ENCODE peak calls at places on chromosomes 2 and 18, in six cellular contexts. One of them, this sample, is unnamed.

GRCh38 chr2:15082105-15083058 is 449.9 kb downstream of the LRATD1 start:
- DNase-seq in HepG2: no peak
- DNase-seq in K562: no peak
- DNase-seq in GM12878: no peak
- DNase-seq in SK-N-SH: no peak
- DNase-seq in GM12892: no peak
- DNase-seq in this sample: no peak

GRCh38 chr2:19367346-19367745 is 8.9 kb upstream of the OSR1 start:
- DNase-seq in HepG2: no peak
- DNase-seq in GM12878: no peak
- DNase-seq in GM12892: no peak
- DNase-seq in K562: no peak
- DNase-seq in SK-N-SH: no peak
- DNase-seq in this sample: no peak

GRCh38 chr2:45771251-45771650 is 119.8 kb downstream of the PRKCE start:
- DNase-seq in K562: no peak
- DNase-seq in GM12892: no peak
- DNase-seq in GM12878: no peak
- DNase-seq in HepG2: no peak
- DNase-seq in SK-N-SH: peak; percentile 62
- DNase-seq in this sample: no peak

GRCh38 chr2:178756843-178757242 is 50.4 kb downstream of the TTN start:
- DNase-seq in SK-N-SH: no peak
- DNase-seq in HepG2: no peak
- DNase-seq in GM12892: no peak
- DNase-seq in K562: no peak
- DNase-seq in GM12878: no peak
- DNase-seq in this sample: no peak

GRCh38 chr2:190615555-190616200 is 33.2 kb upstream of the NAB1 start:
- DNase-seq in GM12878: no peak
- DNase-seq in SK-N-SH: no peak
- DNase-seq in GM12892: no peak
- DNase-seq in HepG2: no peak
- DNase-seq in K562: no peak
- DNase-seq in this sample: no peak

GRCh38 chr2:63029058-63029457 is 21.6 kb upstream of the OTX1 start:
- DNase-seq in GM12878: no peak
- DNase-seq in K562: no peak
- DNase-seq in SK-N-SH: no peak
- DNase-seq in HepG2: no peak
- DNase-seq in GM12892: no peak
- DNase-seq in this sample: no peak

GRCh38 chr2:121897335-121897970 is 142.0 kb downstream of the TSN start:
- DNase-seq in K562: peak; percentile 64
- DNase-seq in HepG2: peak; percentile 16
- DNase-seq in GM12878: no peak
- DNase-seq in SK-N-SH: peak; percentile 56
- DNase-seq in GM12892: peak; percentile 46
- DNase-seq in this sample: peak; percentile 72

GRCh38 chr2:226354434-226354833 is 445.2 kb downstream of the IRS1 start:
- DNase-seq in K562: no peak
- DNase-seq in SK-N-SH: no peak
- DNase-seq in GM12878: no peak
- DNase-seq in HepG2: no peak
- DNase-seq in GM12892: no peak
- DNase-seq in this sample: no peak

GRCh38 chr2:151973901-151974199 is 125.0 kb downstream of the CACNB4 start:
- DNase-seq in SK-N-SH: peak; percentile 73
- DNase-seq in GM12878: no peak
- DNase-seq in K562: no peak
- DNase-seq in HepG2: peak; percentile 66
- DNase-seq in GM12892: no peak
- DNase-seq in this sample: no peak

GRCh38 chr2:82023710-82024109 is 1719.2 kb upstream of the LRRTM1 start:
- DNase-seq in SK-N-SH: no peak
- DNase-seq in HepG2: no peak
- DNase-seq in GM12878: no peak
- DNase-seq in K562: no peak
- DNase-seq in GM12892: no peak
- DNase-seq in this sample: no peak

GRCh38 chr2:144996225-144996795 is 476.4 kb upstream of the ZEB2 start:
- DNase-seq in GM12892: no peak
- DNase-seq in GM12878: no peak
- DNase-seq in K562: no peak
- DNase-seq in SK-N-SH: no peak
- DNase-seq in HepG2: no peak
- DNase-seq in this sample: no peak

GRCh38 chr2:180840641-180841040 is 139.8 kb upstream of the UBE2E3 start:
- DNase-seq in GM12878: no peak
- DNase-seq in K562: no peak
- DNase-seq in SK-N-SH: no peak
- DNase-seq in GM12892: no peak
- DNase-seq in HepG2: no peak
- DNase-seq in this sample: no peak

GRCh38 chr2:101205521-101205998 is 47.1 kb upstream of the CNOT11 start:
- DNase-seq in GM12892: no peak
- DNase-seq in HepG2: peak; percentile 83
- DNase-seq in SK-N-SH: peak; percentile 76
- DNase-seq in K562: no peak
- DNase-seq in GM12878: no peak
- DNase-seq in this sample: no peak

GRCh38 chr2:69013837-69014796 is 1.1 kb downstream of the ANTXR1 start:
- DNase-seq in GM12878: no peak
- DNase-seq in GM12892: no peak
- DNase-seq in K562: no peak
- DNase-seq in SK-N-SH: peak; percentile 47
- DNase-seq in HepG2: no peak
- DNase-seq in this sample: no peak

GRCh38 chr2:101818531-101819451 is 121.3 kb downstream of the MAP4K4 start:
- DNase-seq in K562: no peak
- DNase-seq in SK-N-SH: no peak
- DNase-seq in HepG2: peak; percentile 84
- DNase-seq in GM12878: no peak
- DNase-seq in GM12892: no peak
- DNase-seq in this sample: no peak

GRCh38 chr2:159807183-159808037 is 9.4 kb upstream of the CD302 start:
- DNase-seq in GM12878: no peak
- DNase-seq in GM12892: no peak
- DNase-seq in HepG2: peak; percentile 76
- DNase-seq in SK-N-SH: peak; percentile 69
- DNase-seq in K562: peak; percentile 66
- DNase-seq in this sample: no peak

GRCh38 chr18:49907346-49907929 is 94.1 kb upstream of the ACAA2 start:
- DNase-seq in SK-N-SH: no peak
- DNase-seq in GM12878: no peak
- DNase-seq in GM12892: no peak
- DNase-seq in HepG2: peak; percentile 20
- DNase-seq in K562: no peak
- DNase-seq in this sample: no peak

GRCh38 chr2:219369447-219369861 is 18.3 kb downstream of the DNPEP start:
- DNase-seq in SK-N-SH: no peak
- DNase-seq in K562: no peak
- DNase-seq in GM12892: no peak
- DNase-seq in GM12878: no peak
- DNase-seq in HepG2: no peak
- DNase-seq in this sample: no peak

DNA sequence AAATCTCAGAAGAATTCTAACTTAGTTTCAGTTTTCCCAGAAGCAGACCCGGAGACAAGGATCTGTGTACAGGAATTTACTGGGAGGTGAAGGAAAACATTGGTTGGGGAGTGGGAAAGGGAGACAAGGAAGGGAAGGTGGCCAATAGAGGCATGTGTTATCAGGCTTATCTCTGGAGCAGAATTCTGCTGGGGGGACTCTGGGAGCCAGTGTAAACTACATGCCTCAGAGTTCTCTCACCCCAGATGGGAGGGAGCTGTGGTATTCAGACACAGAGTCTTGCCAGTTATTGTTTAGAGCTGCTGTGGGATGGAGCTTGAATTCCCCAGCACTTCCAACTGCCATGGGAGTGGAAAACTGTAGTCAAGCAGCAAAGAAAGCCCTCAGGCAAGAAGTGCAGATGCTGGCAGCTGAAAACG is 19.0 kb downstream of the DNPEP start:
- DNase-seq in K562: no peak
- DNase-seq in GM12878: no peak
- DNase-seq in GM12892: no peak
- DNase-seq in SK-N-SH: no peak
- DNase-seq in HepG2: no peak
- DNase-seq in this sample: no peak
- TF ChIP-seq TAF1 in K562: no peak
- TF ChIP-seq TAF1 in GM12878: no peak
- TF ChIP-seq TAF1 in GM12892: no peak
- TF ChIP-seq TAF1 in SK-N-SH: no peak
- TF ChIP-seq TAF1 in HepG2: no peak
- TF ChIP-seq TAF1 in this sample: no peak

GRCh38 chr2:150484461-150484931 is 3.0 kb downstream of the RND3 start:
- DNase-seq in GM12892: no peak
- DNase-seq in K562: no peak
- DNase-seq in GM12878: no peak
- DNase-seq in HepG2: no peak
- DNase-seq in SK-N-SH: peak; percentile 30
- DNase-seq in this sample: no peak

GRCh38 chr2:150486539-150487484 is 655 bp downstream of the RND3 start:
- DNase-seq in GM12878: no peak
- DNase-seq in K562: no peak
- DNase-seq in SK-N-SH: peak; percentile 65
- DNase-seq in HepG2: no peak
- DNase-seq in GM12892: peak; percentile 5
- DNase-seq in this sample: peak; percentile 12

GRCh38 chr2:150485114-150485870 is 2.2 kb downstream of the RND3 start:
- DNase-seq in GM12878: no peak
- DNase-seq in K562: no peak
- DNase-seq in GM12892: peak; percentile 26
- DNase-seq in SK-N-SH: peak; percentile 64
- DNase-seq in HepG2: peak; percentile 30
- DNase-seq in this sample: peak; percentile 3

GRCh38 chr2:150487537-150488429 is at the start of gene RND3:
- DNase-seq in HepG2: peak; percentile 87
- DNase-seq in GM12878: no peak
- DNase-seq in SK-N-SH: peak; percentile 86
- DNase-seq in GM12892: peak; percentile 18
- DNase-seq in K562: peak; percentile 65
- DNase-seq in this sample: peak; percentile 24

DNA sequence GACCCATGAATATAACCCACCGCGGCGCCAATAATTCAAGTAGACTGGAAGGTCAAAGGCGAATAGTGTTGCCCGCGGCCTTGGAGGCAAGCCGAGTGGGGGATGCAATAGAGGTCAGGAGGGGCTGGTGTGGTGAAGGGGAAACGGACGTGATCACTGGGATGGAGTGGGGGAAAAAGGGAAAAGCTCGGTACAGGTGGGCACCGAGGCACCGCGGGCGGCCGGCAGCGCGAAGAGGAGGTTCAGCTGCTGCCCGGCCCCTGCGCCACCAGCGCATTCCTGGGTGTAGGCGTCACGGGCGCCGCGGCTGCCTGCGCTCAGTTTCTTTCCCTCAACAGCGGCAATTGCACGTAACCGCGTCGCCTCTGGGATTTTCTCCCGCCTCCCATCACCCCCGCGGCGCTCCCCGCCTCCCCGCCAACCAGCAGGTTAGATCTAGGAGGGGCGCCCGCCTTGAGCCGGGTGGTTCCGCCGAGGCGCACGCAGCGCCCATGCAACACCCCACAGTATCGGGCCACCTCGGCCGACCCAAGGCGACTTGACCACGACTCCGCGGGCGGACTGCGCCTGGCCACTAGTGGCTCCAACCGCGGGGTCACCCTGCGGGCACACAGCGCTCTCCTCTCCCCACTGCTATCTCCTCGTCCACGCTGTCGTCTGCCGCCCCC is 1.5 kb downstream of the RND3 start:
- DNase-seq in K562: no peak
- DNase-seq in GM12892: peak; percentile 11
- DNase-seq in HepG2: no peak
- DNase-seq in GM12878: no peak
- DNase-seq in SK-N-SH: peak; percentile 71
- DNase-seq in this sample: peak; percentile 14
- TF ChIP-seq TAF1 in K562: no peak
- TF ChIP-seq TAF1 in GM12892: no peak
- TF ChIP-seq TAF1 in HepG2: no peak
- TF ChIP-seq TAF1 in GM12878: no peak
- TF ChIP-seq TAF1 in SK-N-SH: peak; percentile 68
- TF ChIP-seq TAF1 in this sample: no peak

GRCh38 chr2:72953528-72953927 is 36.2 kb downstream of the EMX1 start:
- DNase-seq in K562: no peak
- DNase-seq in SK-N-SH: no peak
- DNase-seq in GM12878: no peak
- DNase-seq in HepG2: no peak
- DNase-seq in GM12892: no peak
- DNase-seq in this sample: no peak
- TF ChIP-seq TAF1 in K562: no peak
- TF ChIP-seq TAF1 in SK-N-SH: no peak
- TF ChIP-seq TAF1 in GM12878: no peak
- TF ChIP-seq TAF1 in HepG2: no peak
- TF ChIP-seq TAF1 in GM12892: no peak
- TF ChIP-seq TAF1 in this sample: no peak

GRCh38 chr2:98759338-98759737 is 28.4 kb upstream of the MGAT4A start:
- DNase-seq in K562: no peak
- DNase-seq in GM12892: no peak
- DNase-seq in GM12878: no peak
- DNase-seq in SK-N-SH: no peak
- DNase-seq in HepG2: no peak
- DNase-seq in this sample: no peak

GRCh38 chr2:98761909-98762308 is 31.0 kb upstream of the MGAT4A start:
- DNase-seq in HepG2: no peak
- DNase-seq in K562: no peak
- DNase-seq in SK-N-SH: no peak
- DNase-seq in GM12878: no peak
- DNase-seq in GM12892: no peak
- DNase-seq in this sample: no peak

GRCh38 chr2:98763209-98763951 is 32.4 kb upstream of the MGAT4A start:
- DNase-seq in GM12892: no peak
- DNase-seq in SK-N-SH: no peak
- DNase-seq in HepG2: no peak
- DNase-seq in GM12878: no peak
- DNase-seq in K562: no peak
- DNase-seq in this sample: no peak

GRCh38 chr2:98759827-98760625 is 29.1 kb upstream of the MGAT4A start:
- DNase-seq in K562: no peak
- DNase-seq in GM12892: no peak
- DNase-seq in GM12878: no peak
- DNase-seq in HepG2: no peak
- DNase-seq in SK-N-SH: no peak
- DNase-seq in this sample: no peak

GRCh38 chr2:98761267-98761781 is 30.4 kb upstream of the MGAT4A start:
- DNase-seq in HepG2: peak; percentile 33
- DNase-seq in GM12892: no peak
- DNase-seq in SK-N-SH: no peak
- DNase-seq in GM12878: no peak
- DNase-seq in K562: no peak
- DNase-seq in this sample: no peak
- TF ChIP-seq TAF1 in HepG2: no peak
- TF ChIP-seq TAF1 in GM12892: no peak
- TF ChIP-seq TAF1 in SK-N-SH: no peak
- TF ChIP-seq TAF1 in GM12878: no peak
- TF ChIP-seq TAF1 in K562: no peak
- TF ChIP-seq TAF1 in this sample: no peak

GRCh38 chr18:5309888-5310470 is 14.5 kb upstream of the ZBTB14 start:
- DNase-seq in GM12878: peak; percentile 48
- DNase-seq in K562: no peak
- DNase-seq in HepG2: no peak
- DNase-seq in SK-N-SH: no peak
- DNase-seq in GM12892: peak; percentile 18
- DNase-seq in this sample: peak; percentile 10
- TF ChIP-seq TAF1 in GM12878: no peak
- TF ChIP-seq TAF1 in K562: no peak
- TF ChIP-seq TAF1 in HepG2: no peak
- TF ChIP-seq TAF1 in SK-N-SH: no peak
- TF ChIP-seq TAF1 in GM12892: no peak
- TF ChIP-seq TAF1 in this sample: no peak